ENCODE peak calls at places on chromosomes 13 and 19, in eight cellular contexts. E is foreskin fibroblast, S is osteocyte, D is GM13977, Z is cardiac muscle cell, G is neural crest cell, N is uterus, F is pancreas. X is an unnamed sample.

GRCh38 chr13:30792257-30793000 is 57.1 kb downstream of the ALOX5AP start:
- DNase-seq in S (peak; percentile 94), E (peak; percentile 99), G (no peak), F (peak; percentile 66), D (no peak), N (peak; percentile 78), Z (peak; percentile 96), X (no peak)

GRCh38 chr19:11364935-11365334 is 9.5 kb upstream of the SWSAP1 start:
- DNase-seq in S (no peak), Z (no peak), F (no peak), D (no peak), G (no peak), E (no peak), N (no peak), X (no peak)

GRCh38 chr19:961866-962620 is 22.1 kb upstream of the WDR18 start:
- DNase-seq in Z (no peak), S (no peak), F (no peak), E (peak; percentile 78), G (no peak), N (no peak), D (no peak), X (no peak)

GRCh38 chr19:30148039-30148438 is 206.0 kb downstream of the URI1 start:
- DNase-seq in D (no peak), E (no peak), G (no peak), F (no peak), S (no peak), Z (no peak), N (no peak), X (no peak)

GRCh38 chr19:5231857-5232503 is 108.6 kb downstream of the PTPRS start:
- DNase-seq in F (no peak), D (no peak), Z (peak; percentile 38), E (no peak), N (no peak), G (no peak), S (no peak), X (no peak)

GRCh38 chr13:46804391-46804815 is 7.4 kb upstream of the ESD start:
- DNase-seq in E (peak; percentile 96), D (no peak), S (no peak), N (no peak), F (no peak), Z (peak; percentile 72), G (no peak), X (no peak)

GRCh38 chr19:4493929-4494690 is 22.0 kb downstream of the HDGFL2 start:
- DNase-seq in G (no peak), D (no peak), F (no peak), E (no peak), N (no peak), Z (no peak), S (peak; percentile 84), X (no peak)

GRCh38 chr13:23570099-23570926 is at the start of gene TNFRSF19:
- DNase-seq in Z (peak; percentile 84), G (peak; percentile 57), S (no peak), N (peak; percentile 62), E (peak; percentile 84), D (no peak), F (no peak), X (no peak)

GRCh38 chr13:59734393-59734792 is 429.3 kb downstream of the DIAPH3 start:
- DNase-seq in D (peak; percentile 65), F (no peak), E (no peak), G (no peak), Z (no peak), N (no peak), S (no peak), X (peak; percentile 58)

GRCh38 chr13:48783181-48783630 is 129.5 kb downstream of the CYSLTR2 start:
- DNase-seq in S (no peak), Z (peak; percentile 100), F (peak; percentile 31), E (peak; percentile 99), G (no peak), N (no peak), D (no peak), X (no peak)

GRCh38 chr19:5345895-5346386 is 5.3 kb upstream of the PTPRS start:
- DNase-seq in D (no peak), N (no peak), F (no peak), Z (peak; percentile 85), S (no peak), G (no peak), E (peak; percentile 59), X (no peak)

GRCh38 chr19:48940902-48941301 is 7.4 kb downstream of the DHDH start:
- DNase-seq in G (no peak), F (no peak), D (peak; percentile 7), N (no peak), Z (no peak), E (no peak), S (no peak), X (peak; percentile 10)

GRCh38 chr19:48946789-48947542 is 7.7 kb upstream of the BAX start:
- DNase-seq in F (no peak), E (no peak), G (no peak), S (no peak), Z (no peak), D (no peak), N (no peak), X (no peak)

GRCh38 chr19:48945817-48946216 is 8.9 kb upstream of the BAX start:
- DNase-seq in Z (no peak), G (no peak), N (no peak), S (no peak), F (no peak), D (no peak), E (no peak), X (no peak)

GRCh38 chr19:48945415-48945814 is 9.3 kb upstream of the BAX start:
- DNase-seq in D (no peak), G (no peak), E (no peak), S (no peak), Z (no peak), N (no peak), F (no peak), X (no peak)

DNA sequence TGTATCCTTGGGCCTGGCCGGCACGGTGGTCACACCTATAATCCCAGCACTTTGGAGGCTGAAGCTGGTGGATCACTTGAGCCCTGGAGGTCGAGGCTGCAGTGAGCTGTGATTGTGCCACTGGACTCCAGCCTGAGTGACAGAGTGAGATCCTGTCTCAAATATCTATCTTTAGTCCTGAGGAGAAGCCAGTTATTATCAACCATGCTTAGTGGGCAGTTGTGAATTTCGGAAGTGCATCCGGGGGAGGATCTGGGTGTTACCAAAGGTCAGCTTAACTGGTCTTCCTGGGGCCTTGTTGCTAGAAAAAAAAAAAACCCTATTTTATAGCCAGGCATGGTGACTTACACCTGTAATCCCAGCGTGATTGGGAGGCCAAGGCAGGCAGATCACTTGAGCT is 9.6 kb downstream of the DHDH start:
- DNase-seq in Z (no peak), S (no peak), E (no peak), N (no peak), F (no peak), G (no peak), D (no peak), X (no peak)
- TF ChIP-seq CTCF in Z (no peak), S (no peak), E (no peak), N (no peak), F (no peak), G (no peak), D (no peak), X (no peak)

GRCh38 chr19:18896421-18896841 is 473 bp upstream of the CERS1 start:
- DNase-seq in N (no peak), S (peak; percentile 83), F (no peak), E (peak; percentile 55), G (no peak), Z (no peak), D (peak; percentile 53), X (no peak)
- TF ChIP-seq CTCF in N (no peak), S (no peak), F (no peak), E (no peak), G (no peak), Z (no peak), D (no peak), X (no peak)

GRCh38 chr19:18520848-18521691 is 800 bp downstream of the ELL start:
- DNase-seq in D (peak; percentile 58), F (peak; percentile 58), G (peak; percentile 33), S (no peak), N (peak; percentile 45), Z (peak; percentile 25), E (peak; percentile 31), X (no peak)

GRCh38 chr19:18519962-18520847 is 1.7 kb downstream of the ELL start:
- DNase-seq in Z (peak; percentile 81), S (no peak), E (peak; percentile 87), N (peak; percentile 72), G (peak; percentile 20), D (peak; percentile 63), F (peak; percentile 86), X (peak; percentile 70)

GRCh38 chr19:18522124-18522861 is 423 bp upstream of the ELL start:
- DNase-seq in G (peak; percentile 100), S (peak; percentile 100), Z (peak; percentile 100), F (peak; percentile 100), D (peak; percentile 98), E (peak; percentile 100), N (peak; percentile 100), X (peak; percentile 99)

GRCh38 chr19:18523841-18524240 is 2.0 kb upstream of the ELL start:
- DNase-seq in F (no peak), E (no peak), D (no peak), G (no peak), Z (no peak), N (no peak), S (no peak), X (no peak)

GRCh38 chr19:18521692-18522123 is at the start of gene ELL:
- DNase-seq in E (no peak), F (no peak), S (no peak), D (no peak), Z (no peak), N (no peak), G (no peak), X (no peak)
- TF ChIP-seq CTCF in E (no peak), F (no peak), S (no peak), D (no peak), Z (no peak), N (no peak), G (no peak), X (no peak)

GRCh38 chr19:18867751-18868150 is 28.2 kb downstream of the CERS1 start:
- DNase-seq in E (no peak), Z (no peak), N (no peak), G (no peak), D (no peak), S (no peak), F (no peak), X (no peak)
- TF ChIP-seq CTCF in E (no peak), Z (no peak), N (no peak), G (no peak), D (no peak), S (no peak), F (no peak), X (no peak)

GRCh38 chr13:99505814-99506269 is 4.6 kb downstream of the TM9SF2 start:
- DNase-seq in F (no peak), S (no peak), G (no peak), N (no peak), Z (peak; percentile 27), E (peak; percentile 17), D (no peak), X (no peak)
- TF ChIP-seq CTCF in F (no peak), S (peak; percentile 53), G (peak; percentile 72), N (peak; percentile 24), Z (peak; percentile 33), E (no peak), D (peak; percentile 24), X (no peak)

GRCh38 chr19:32287811-32288227 is 57.6 kb upstream of the ZNF507 start:
- DNase-seq in F (peak; percentile 30), Z (peak; percentile 91), G (peak; percentile 59), N (peak; percentile 66), D (no peak), S (no peak), E (peak; percentile 70), X (no peak)
- TF ChIP-seq CTCF in F (no peak), Z (peak; percentile 70), G (peak; percentile 62), N (peak; percentile 38), D (peak; percentile 44), S (peak; percentile 40), E (peak; percentile 60), X (peak; percentile 39)